ENCODE peak calls at places on chromosomes 7 and 10, in seven cellular contexts. Q is right atrium auricular region; T is right lobe of liver; Y is heart left ventricle; F is kidney epithelial cell; U is PC-3; N is CD8-positive, alpha-beta T cell. S is an unnamed sample.

GRCh38 chr10:77416327-77417135 is 221.1 kb downstream of the KCNMA1 start:
- DNase-seq in F (peak), Y (no peak), U (peak), N (no peak), T (no peak), Q (no peak), S (no peak)

GRCh38 chr10:44864637-44865288 is 46.4 kb upstream of the TMEM72 start:
- DNase-seq in U (peak), N (peak), Y (peak), Q (peak), F (no peak), T (peak), S (peak)

GRCh38 chr7:114175140-114175539 is 239.5 kb upstream of the FOXP2 start:
- DNase-seq in T (no peak), Y (no peak), U (peak), F (no peak), N (no peak), Q (no peak), S (no peak)

GRCh38 chr10:21529236-21529910 is 3.9 kb upstream of the SKIDA1 start:
- DNase-seq in U (no peak), T (no peak), Q (no peak), N (no peak), F (no peak), Y (no peak), S (no peak)

GRCh38 chr7:158054611-158055010 is 533.0 kb downstream of the PTPRN2 start:
- DNase-seq in N (no peak), Q (no peak), U (no peak), Y (no peak), F (no peak), T (no peak), S (no peak)

GRCh38 chr10:132611026-132611910 is 73.7 kb downstream of the INPP5A start:
- DNase-seq in Q (no peak), U (no peak), Y (no peak), F (no peak), N (no peak), T (no peak), S (no peak)

GRCh38 chr10:53528974-53529373 is 756.4 kb upstream of the MBL2 start:
- DNase-seq in F (no peak), T (no peak), Y (no peak), Q (no peak), N (no peak), U (no peak), S (no peak)

GRCh38 chr7:35025391-35025870 is 11.9 kb downstream of the DPY19L1 start:
- DNase-seq in F (no peak), Y (no peak), Q (no peak), T (no peak), N (no peak), U (peak), S (peak)

GRCh38 chr7:137890449-137890916 is 43.7 kb upstream of the DGKI start:
- DNase-seq in T (no peak), Q (no peak), U (no peak), Y (peak), N (no peak), F (no peak), S (no peak)

GRCh38 chr7:131642429-131642828 is 86.0 kb upstream of the PODXL start:
- DNase-seq in U (peak), N (no peak), Q (no peak), F (no peak), T (no peak), Y (no peak), S (no peak)

GRCh38 chr10:114103286-114103685 is 59.6 kb downstream of the ADRB1 start:
- DNase-seq in T (no peak), Y (no peak), U (peak), N (no peak), Q (no peak), F (no peak), S (peak)

GRCh38 chr7:24936121-24936824 is 43.7 kb downstream of the OSBPL3 start:
- DNase-seq in Q (no peak), Y (no peak), F (no peak), U (peak), N (no peak), T (no peak), S (no peak)

DNA sequence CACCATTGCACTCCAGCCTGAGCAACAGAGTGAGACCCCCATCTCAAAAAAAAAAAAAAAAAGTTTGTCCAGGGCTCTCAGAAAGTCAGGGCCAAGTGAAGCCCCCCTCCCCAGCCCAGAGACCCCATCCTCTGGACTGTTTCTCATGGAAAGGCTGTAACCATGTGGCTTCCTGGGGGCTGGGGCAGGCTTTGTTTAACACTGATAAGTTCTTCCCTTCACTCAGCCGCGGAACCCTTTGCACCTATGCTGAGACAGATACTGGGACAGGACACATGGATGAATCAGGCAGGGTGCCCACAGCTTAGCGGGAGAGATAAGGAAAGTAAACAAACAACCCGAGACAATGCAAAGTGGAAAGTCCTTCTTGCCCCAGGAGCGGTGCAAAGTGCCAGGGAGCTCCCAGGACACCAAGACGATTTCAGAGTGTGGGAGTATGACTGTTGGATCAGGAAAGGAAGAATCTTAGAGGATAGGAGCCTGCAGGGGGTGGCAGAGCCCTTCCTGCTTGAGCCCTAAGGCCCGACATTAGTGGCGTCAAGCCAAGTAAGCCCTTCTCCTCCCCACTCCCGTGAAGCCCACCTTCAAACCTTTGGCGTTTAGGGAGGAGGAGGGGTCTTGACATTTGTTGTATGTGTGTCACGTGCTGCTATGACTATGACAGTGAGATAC is 11.6 kb downstream of the MLXIPL start:
- DNase-seq in N (no peak), Q (no peak), F (no peak), T (peak), Y (no peak), U (peak), S (peak)
- TF ChIP-seq CTCF in N (no peak), Q (no peak), F (no peak), T (no peak), Y (no peak), U (peak), S (peak)

GRCh38 chr7:128833148-128833938 is 3.1 kb downstream of the FLNC start:
- DNase-seq in F (no peak), Q (peak), T (no peak), Y (peak), N (no peak), U (peak), S (no peak)
- H3K4me3 ChIP-seq in F (peak), Q (peak), T (no peak), Y (peak), N (no peak), U (peak), S (no peak)

GRCh38 chr7:101814996-101815825 is 2.2 kb upstream of the CUX1 start:
- DNase-seq in N (peak), Y (peak), F (no peak), T (peak), U (peak), Q (no peak), S (no peak)
- TF ChIP-seq CTCF in N (peak), Y (peak), F (no peak), T (no peak), U (peak), Q (peak), S (peak)

GRCh38 chr7:139829654-139830130 is 628 bp downstream of the TBXAS1 start:
- DNase-seq in N (no peak), F (no peak), U (no peak), Q (no peak), T (no peak), Y (no peak), S (no peak)
- H3K4me3 ChIP-seq in N (no peak), F (no peak), U (no peak), Q (peak), T (peak), Y (peak), S (no peak)

GRCh38 chr10:69362471-69362954 is 54.2 kb downstream of the TACR2 start:
- DNase-seq in F (no peak), Y (peak), Q (peak), N (no peak), U (peak), T (no peak), S (no peak)

GRCh38 chr10:69364232-69364631 is 52.5 kb downstream of the TACR2 start:
- DNase-seq in Y (no peak), F (no peak), N (no peak), U (no peak), T (no peak), Q (no peak), S (no peak)

GRCh38 chr10:69363666-69364065 is 53.1 kb downstream of the TACR2 start:
- DNase-seq in Y (no peak), F (no peak), N (no peak), Q (no peak), U (no peak), T (no peak), S (no peak)

GRCh38 chr10:69372126-69372980 is 44.4 kb downstream of the TACR2 start:
- DNase-seq in T (no peak), F (no peak), N (no peak), U (peak), Q (no peak), Y (no peak), S (no peak)

DNA sequence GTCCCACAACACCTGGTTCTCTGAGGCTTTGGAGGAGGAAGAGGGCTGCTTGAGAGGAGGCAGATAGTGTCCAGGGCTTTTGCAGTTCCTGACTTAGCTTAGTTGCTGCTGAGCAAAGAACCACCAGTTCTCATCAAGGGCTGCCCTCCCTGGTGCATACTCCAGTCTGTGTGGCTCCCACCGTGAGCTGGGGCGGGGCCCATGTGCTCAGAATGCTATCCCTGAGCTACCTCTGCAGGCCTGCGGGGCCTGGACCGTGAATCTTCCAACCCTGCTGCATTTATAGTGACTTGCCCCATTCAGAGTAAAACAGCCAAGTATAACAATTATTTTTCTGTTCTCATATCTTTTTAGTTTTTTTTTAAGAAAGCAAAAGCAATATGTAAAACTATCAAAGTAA is 49.2 kb downstream of the TACR2 start:
- DNase-seq in N (no peak), Y (no peak), T (no peak), Q (no peak), U (no peak), F (no peak), S (no peak)
- TF ChIP-seq CTCF in N (no peak), Y (no peak), T (no peak), Q (no peak), U (no peak), F (no peak), S (no peak)

DNA sequence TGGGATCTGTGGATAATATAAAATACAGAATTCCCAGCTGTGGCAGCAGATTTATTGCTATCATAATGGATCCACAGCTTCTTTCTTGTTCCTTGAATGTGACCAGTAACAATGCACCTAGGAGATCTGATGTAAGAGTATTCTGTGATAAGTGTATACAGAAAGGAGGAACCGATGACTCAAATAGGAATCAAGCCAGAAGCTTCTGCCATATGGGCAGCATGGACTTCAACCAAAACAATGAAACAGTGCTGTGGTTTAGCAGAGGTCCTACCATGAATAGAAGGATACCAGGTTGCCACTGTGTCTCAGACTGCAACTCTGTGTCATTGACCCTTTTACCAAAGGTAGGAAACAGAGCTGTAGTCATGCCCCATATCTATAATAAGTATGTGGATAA is 81.8 kb downstream of the PTPRZ1 start:
- DNase-seq in T (no peak), Q (no peak), Y (no peak), U (peak), N (no peak), F (no peak), S (no peak)
- H3K4me3 ChIP-seq in T (no peak), Q (no peak), Y (no peak), U (no peak), N (no peak), F (no peak), S (no peak)

S was measured in LNCaP clone FGC.